ENCODE peak calls at places on chromosome 22, in four cellular contexts. W is stomach, J is suprapubic skin, S is lung. Y is an unnamed sample.

GRCh38 chr22:21703684-21704316 is 31.8 kb downstream of the YPEL1 start:
- DNase-seq in J (no peak), S (no peak), W (no peak), Y (no peak)

GRCh38 chr22:44918166-44918924 is 91.5 kb downstream of the PHF21B start:
- DNase-seq in W (no peak), S (no peak), J (peak), Y (no peak)

GRCh38 chr22:30277547-30278344 is 11.1 kb upstream of the OSM start:
- DNase-seq in J (no peak), S (no peak), W (no peak), Y (peak)

GRCh38 chr22:24437820-24438328 is 10.5 kb downstream of the ADORA2A start:
- DNase-seq in J (no peak), S (no peak), W (no peak), Y (no peak)

GRCh38 chr22:21443057-21443734 is 24.0 kb upstream of the TMEM191C start:
- DNase-seq in W (peak), J (peak), S (no peak), Y (peak)

GRCh38 chr22:39179401-39179827 is 26.9 kb upstream of the CBX7 start:
- DNase-seq in W (no peak), S (no peak), J (no peak), Y (no peak)

GRCh38 chr22:35638408-35638807 is 9.8 kb upstream of the APOL6 start:
- DNase-seq in S (peak), J (peak), W (no peak), Y (peak)

GRCh38 chr22:22614065-22614464 is 30.3 kb upstream of the GGTLC2 start:
- DNase-seq in S (no peak), W (no peak), J (no peak), Y (no peak)

GRCh38 chr22:20606041-20606783 is 98.8 kb downstream of the MED15 start:
- DNase-seq in S (peak), W (peak), J (no peak), Y (no peak)

GRCh38 chr22:29751139-29751538 is 15.7 kb downstream of the ZMAT5 start:
- DNase-seq in S (no peak), W (no peak), J (no peak), Y (no peak)

GRCh38 chr22:37640591-37641250 is 1.3 kb downstream of the SH3BP1 start:
- DNase-seq in W (no peak), S (no peak), J (no peak), Y (no peak)

GRCh38 chr22:19514831-19515565 is 9.2 kb downstream of the CLDN5 start:
- DNase-seq in S (no peak), J (no peak), W (no peak), Y (no peak)

GRCh38 chr22:38239101-38239761 is 33.6 kb downstream of the TMEM184B start:
- DNase-seq in W (no peak), S (peak), J (no peak), Y (no peak)

GRCh38 chr22:39679652-39680051 is 109.1 kb downstream of the CACNA1I start:
- DNase-seq in J (no peak), S (no peak), W (no peak), Y (no peak)

GRCh38 chr22:18156878-18157713 is 7.1 kb downstream of the USP18 start:
- DNase-seq in J (no peak), S (peak), W (peak), Y (peak)

GRCh38 chr22:36386900-36387663 is 685 bp downstream of the MYH9 start:
- DNase-seq in W (peak), J (peak), S (peak), Y (no peak)

GRCh38 chr22:43060213-43060612 is 29.0 kb downstream of the TTLL1 start:
- DNase-seq in S (no peak), J (no peak), W (peak), Y (no peak)

GRCh38 chr22:24926849-24927579 is 19.5 kb downstream of the LHFPL7 start:
- DNase-seq in S (no peak), J (no peak), W (no peak), Y (no peak)

GRCh38 chr22:37492428-37493344 is 6.5 kb upstream of the MFNG start:
- DNase-seq in S (no peak), W (no peak), J (no peak), Y (no peak)

GRCh38 chr22:24482586-24482985 is 12.5 kb upstream of the UPB1 start:
- DNase-seq in J (no peak), S (no peak), W (no peak), Y (no peak)

GRCh38 chr22:26409705-26410376 is 19.2 kb upstream of the ASPHD2 start:
- DNase-seq in S (no peak), J (no peak), W (no peak), Y (no peak)

GRCh38 chr22:17860220-17860965 is 86.1 kb upstream of the BID start:
- DNase-seq in S (no peak), J (no peak), W (no peak), Y (no peak)

GRCh38 chr22:49017769-49018330 is 809.8 kb downstream of the BRD1 start:
- DNase-seq in J (peak), W (peak), S (no peak), Y (peak)

GRCh38 chr22:22248878-22249277 is 4.3 kb downstream of the VPREB1 start:
- DNase-seq in J (no peak), S (no peak), W (no peak), Y (no peak)

GRCh38 chr22:46061124-46061410 is 84.1 kb upstream of the WNT7B start:
- DNase-seq in J (peak), W (no peak), S (no peak), Y (no peak)

GRCh38 chr22:46057206-46057605 is 80.2 kb upstream of the WNT7B start:
- DNase-seq in S (no peak), J (peak), W (peak), Y (no peak)

GRCh38 chr22:46057762-46058420 is 80.9 kb upstream of the WNT7B start:
- DNase-seq in W (peak), S (peak), J (peak), Y (no peak)

GRCh38 chr22:46060292-46061123 is 83.5 kb upstream of the WNT7B start:
- DNase-seq in W (peak), J (no peak), S (no peak), Y (no peak)

DNA sequence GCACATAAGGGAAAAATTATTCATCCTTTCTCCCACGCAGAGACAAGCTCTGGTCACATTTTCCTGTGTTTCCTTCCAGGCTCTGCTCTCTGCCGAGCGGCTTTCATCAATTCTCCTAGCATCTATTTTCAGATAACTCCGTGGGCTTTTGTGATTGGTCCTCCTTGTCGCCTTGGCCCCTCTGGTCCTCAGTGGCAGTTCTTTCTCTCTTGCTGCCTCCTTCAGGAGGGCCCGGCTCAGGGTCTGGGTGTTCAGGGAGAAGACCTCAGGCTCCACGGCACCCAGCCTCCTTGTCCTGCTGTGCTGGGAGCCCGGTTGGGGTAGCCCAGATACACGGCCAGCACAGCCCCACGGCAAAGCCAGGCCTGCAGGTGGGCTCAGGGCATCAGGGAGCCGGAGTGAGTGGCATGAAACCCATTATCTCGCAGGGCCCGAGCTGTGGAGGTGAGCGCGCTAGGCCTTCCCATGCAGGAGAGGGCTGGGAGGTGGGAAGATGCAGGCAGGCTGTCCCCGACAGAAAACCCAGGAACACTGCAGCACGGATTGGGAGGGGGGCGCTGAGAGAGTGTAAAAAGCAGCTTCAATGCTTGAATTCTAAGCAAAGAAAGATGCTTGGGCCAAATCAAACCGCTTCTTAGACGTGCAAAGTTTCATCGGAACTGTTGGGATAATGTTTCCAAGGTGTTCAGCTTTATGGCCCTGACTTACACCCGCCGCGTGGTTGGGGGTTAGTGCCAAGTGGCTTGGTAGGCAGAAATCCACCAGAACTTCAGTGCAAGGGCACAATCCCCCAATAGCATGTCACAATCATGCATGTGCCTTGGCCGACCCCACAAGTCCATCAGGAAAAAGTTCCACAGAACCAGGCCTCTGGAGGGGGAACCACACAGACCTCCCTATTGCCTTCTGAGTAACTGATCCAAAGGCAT is 81.9 kb upstream of the WNT7B start:
- DNase-seq in J (peak), S (no peak), W (peak), Y (no peak)
- H3K4me3 ChIP-seq in J (peak), S (no peak), W (no peak), Y (peak)

GRCh38 chr22:50141462-50141861 is 29.1 kb upstream of the PANX2 start:
- DNase-seq in J (peak), W (no peak), S (no peak), Y (no peak)

GRCh38 chr22:50138036-50138435 is 32.5 kb upstream of the PANX2 start:
- DNase-seq in J (no peak), S (no peak), W (no peak), Y (no peak)

GRCh38 chr22:50140615-50141014 is 29.9 kb upstream of the PANX2 start:
- DNase-seq in W (no peak), S (no peak), J (peak), Y (no peak)

GRCh38 chr22:50138988-50139387 is 31.5 kb upstream of the PANX2 start:
- DNase-seq in W (no peak), J (peak), S (no peak), Y (no peak)

DNA sequence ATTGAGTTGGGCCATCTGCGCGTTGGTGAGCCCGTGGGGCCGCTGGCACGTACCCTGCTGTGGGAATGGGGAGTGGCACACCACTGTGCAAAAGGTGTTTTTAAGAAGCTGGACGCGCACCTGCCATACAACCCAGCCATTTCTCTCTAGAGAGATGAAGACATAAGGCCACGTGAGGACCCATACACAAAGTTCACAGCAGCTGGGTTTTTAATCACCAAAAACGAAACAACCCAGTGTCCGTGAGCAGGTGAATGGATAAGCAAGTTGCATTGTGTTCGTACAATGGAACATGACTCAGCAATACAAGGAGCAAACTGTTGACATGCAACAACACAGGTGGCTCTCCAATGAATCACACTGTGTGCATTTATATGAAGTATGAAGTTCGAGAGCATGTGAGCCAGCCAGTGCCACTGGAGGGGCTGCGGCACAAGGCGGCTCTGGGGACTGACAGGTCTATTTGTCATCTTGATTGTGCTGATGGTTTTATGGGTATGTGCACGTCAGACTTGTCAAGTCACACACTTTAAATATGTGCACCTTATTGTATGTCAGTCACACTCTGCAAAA is 30.6 kb upstream of the PANX2 start:
- DNase-seq in J (peak), S (no peak), W (no peak), Y (no peak)
- H3K4me3 ChIP-seq in J (no peak), S (no peak), W (no peak), Y (no peak)

DNA sequence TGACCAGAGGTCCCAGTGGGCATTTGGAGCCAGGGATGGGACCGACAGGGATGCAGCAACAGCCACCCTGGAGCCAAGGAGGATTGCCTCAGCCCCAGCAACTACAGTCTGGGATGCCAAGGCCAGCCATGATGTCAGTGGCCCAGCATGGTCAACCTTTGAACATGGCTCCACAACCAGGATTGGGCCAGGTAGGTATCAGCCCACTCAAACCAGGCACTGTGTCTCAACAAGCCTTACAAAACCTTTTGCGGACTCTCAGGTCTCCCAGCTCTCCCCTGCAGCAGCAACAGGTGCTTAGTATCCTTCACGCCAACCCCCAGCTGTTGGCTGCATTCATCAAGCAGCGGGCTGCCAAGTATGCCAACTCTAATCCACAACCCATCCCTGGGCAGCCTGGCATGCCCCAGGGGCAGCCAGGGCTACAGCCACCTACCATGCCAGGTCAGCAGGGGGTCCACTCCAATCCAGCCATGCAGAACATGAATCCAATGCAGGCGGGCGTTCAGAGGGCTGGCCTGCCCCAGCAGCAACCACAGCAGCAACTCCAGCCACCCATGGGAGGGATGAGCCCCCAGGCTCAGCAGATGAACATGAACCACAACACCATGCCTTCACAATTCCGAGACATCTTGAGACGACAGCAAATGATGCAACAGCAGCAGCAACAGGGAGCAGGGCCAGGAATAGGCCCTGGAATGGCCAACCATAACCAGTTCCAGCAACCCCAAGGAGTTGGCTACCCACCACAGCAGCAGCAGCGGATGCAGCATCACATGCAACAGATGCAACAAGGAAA is 27.3 kb upstream of the L3MBTL2 start:
- DNase-seq in S (no peak), J (no peak), W (no peak), Y (no peak)
- H3K4me3 ChIP-seq in S (no peak), J (no peak), W (no peak), Y (no peak)

GRCh38 chr22:32410459-32410858 is 1.6 kb downstream of the RTCB start:
- DNase-seq in W (no peak), S (no peak), J (no peak), Y (no peak)
- H3K4me3 ChIP-seq in W (peak), S (no peak), J (peak), Y (peak)

DNA sequence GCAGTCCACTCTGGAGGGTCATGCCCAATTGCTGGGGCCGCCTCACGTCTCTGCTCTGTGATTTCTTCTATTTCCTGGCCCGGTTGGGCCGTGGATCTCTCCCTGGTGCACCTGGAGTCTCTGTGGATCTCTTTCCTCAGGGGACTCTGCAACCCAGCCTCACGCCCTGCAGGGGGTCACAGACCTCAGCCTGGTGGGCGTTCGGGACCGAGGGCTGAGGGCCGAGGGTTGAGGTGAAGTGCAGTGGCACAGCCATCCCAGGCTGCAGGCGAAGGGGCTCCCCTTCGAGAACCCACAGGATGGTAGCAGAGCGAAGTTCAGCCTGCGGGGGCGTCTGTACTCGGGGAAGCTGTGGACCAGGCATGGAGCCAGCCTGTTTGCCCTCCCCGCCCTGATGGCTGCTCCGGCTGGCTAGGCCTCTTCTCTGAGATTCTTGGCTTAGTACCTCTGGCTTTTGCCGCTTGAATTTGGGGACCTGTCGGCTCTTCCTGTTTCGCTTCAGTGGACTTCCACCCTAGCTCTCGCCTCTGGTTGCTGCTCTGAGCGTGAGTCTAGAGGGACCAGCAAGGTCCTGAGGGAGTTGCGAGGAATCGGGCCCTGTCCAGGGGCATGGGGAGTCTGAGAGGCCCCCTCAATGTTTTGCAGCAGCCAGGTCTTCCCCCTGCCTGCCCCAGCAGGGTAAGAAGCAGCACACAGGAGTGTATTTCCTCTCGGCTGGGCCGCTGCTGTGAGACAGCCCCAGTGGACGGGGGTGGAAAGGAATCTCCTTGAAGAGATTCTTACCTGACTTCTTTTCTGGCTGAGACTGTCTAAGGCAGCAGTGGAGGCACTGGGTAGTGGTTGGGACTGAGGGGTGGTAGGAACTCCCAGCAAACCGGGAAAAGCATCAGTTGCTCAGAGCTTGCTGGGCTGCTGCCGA is 140.8 kb downstream of the TBC1D22A start:
- DNase-seq in J (peak), S (no peak), W (peak), Y (peak)
- H3K4me3 ChIP-seq in J (no peak), S (no peak), W (no peak), Y (no peak)

GRCh38 chr22:50674606-50675552 is 2.3 kb downstream of the SHANK3 start:
- DNase-seq in S (peak), J (peak), W (peak), Y (peak)

GRCh38 chr22:50674127-50674493 is 1.5 kb downstream of the SHANK3 start:
- DNase-seq in W (no peak), S (no peak), J (no peak), Y (no peak)

GRCh38 chr22:50676661-50677492 is 4.3 kb downstream of the SHANK3 start:
- DNase-seq in W (peak), J (peak), S (no peak), Y (peak)

GRCh38 chr22:50676211-50676636 is 3.6 kb downstream of the SHANK3 start:
- DNase-seq in S (no peak), W (no peak), J (peak), Y (peak)

DNA sequence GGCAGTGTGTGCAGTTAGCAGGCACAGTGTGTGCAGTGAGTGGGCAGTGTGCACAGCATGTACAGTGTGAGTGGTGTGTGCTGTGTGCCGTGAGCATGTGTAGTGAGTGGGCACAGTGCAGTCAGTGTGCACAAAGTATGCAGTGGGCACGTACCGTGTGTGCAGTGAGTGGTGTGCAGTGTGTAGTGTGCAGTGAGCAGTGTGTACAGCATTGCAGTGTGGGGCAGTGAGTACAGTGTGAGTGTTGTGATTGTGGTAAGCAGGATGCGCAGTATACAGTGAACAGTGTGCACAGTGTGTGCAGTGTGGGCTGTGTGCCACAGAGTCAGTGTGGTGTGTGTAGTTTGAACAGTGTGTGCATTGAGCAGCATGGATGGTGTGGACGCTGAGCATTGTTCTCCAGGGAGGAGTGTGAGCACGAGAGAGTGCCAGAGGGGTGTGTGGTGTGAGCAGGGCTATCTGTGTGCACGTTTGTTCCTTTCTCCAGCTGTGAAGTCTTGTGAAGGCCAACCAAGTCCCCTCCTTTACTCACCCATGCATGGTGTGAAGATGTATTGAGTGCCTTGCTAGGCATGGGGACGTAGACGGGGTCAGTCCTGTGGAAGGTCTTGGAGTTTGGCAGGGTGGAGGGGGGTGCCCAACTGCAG is 3.1 kb downstream of the SHANK3 start:
- DNase-seq in S (no peak), W (peak), J (no peak), Y (peak)
- H3K4me3 ChIP-seq in S (peak), W (peak), J (peak), Y (peak)

DNA sequence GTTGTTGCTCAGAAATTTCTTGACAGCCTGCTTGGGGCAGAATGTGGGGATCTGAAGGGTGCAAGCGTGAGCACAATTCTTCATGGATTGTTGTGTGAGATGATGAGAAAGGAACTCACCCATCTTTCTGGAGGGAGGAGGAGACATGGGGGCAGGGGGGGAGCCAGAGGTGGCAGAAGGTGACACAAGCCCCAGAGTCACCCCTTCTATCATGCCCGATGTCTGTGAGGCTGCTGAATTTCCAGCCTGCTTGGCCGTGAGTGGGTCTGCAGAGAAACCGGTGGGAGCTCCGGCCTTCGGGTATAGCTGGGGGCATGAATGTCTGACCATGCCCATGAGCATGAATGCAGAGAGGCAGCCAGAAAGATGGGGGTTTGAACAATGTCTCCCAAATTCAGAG is 870.7 kb downstream of the TBC1D22A start:
- DNase-seq in W (peak), J (no peak), S (no peak), Y (no peak)
- H3K4me3 ChIP-seq in W (no peak), J (no peak), S (no peak), Y (no peak)